ENCODE peak calls at places on chromosomes 13 and 19, in eight cellular contexts. J is activated CD8-positive, alpha-beta memory T cell treated with anti-CD3 and anti-CD28 coated beads for 4 hours; F is HL-60; P is NCI-H1092; H is A549; T is EL; I is activated T-cell treated with anti-CD3 and anti-CD28 coated beads for 1 hour; V is ecto neural progenitor cell. G is an unnamed sample.

GRCh38 chr19:47411101-47411500 is 8.2 kb downstream of the MEIS3 start:
- DNase-seq in J (no peak), F (no peak), P (no peak), H (no peak), T (no peak), I (no peak), V (no peak), G (no peak)

GRCh38 chr13:74270018-74270417 is 135.8 kb upstream of the KLF12 start:
- DNase-seq in J (no peak), F (no peak), P (no peak), H (no peak), T (no peak), I (no peak), V (no peak), G (no peak)

GRCh38 chr13:99796175-99796819 is 175.3 kb downstream of the ZIC5 start:
- DNase-seq in J (no peak), F (no peak), P (no peak), H (no peak), T (peak), I (no peak), V (peak), G (peak)

GRCh38 chr13:93727301-93728141 is 500.9 kb downstream of the GPC6 start:
- DNase-seq in J (no peak), F (no peak), P (no peak), H (no peak), T (peak), I (no peak), V (no peak), G (no peak)

GRCh38 chr13:50235604-50236003 is 220.4 kb downstream of the KCNRG start:
- DNase-seq in J (no peak), F (no peak), P (no peak), H (no peak), T (no peak), I (no peak), V (no peak), G (no peak)

GRCh38 chr13:113634279-113635047 is 23.5 kb downstream of the ATP4B start:
- DNase-seq in J (no peak), F (no peak), P (no peak), H (no peak), T (no peak), I (no peak), V (no peak), G (no peak)

GRCh38 chr19:17036640-17037039 is 10.0 kb upstream of the CPAMD8 start:
- DNase-seq in J (no peak), F (no peak), P (no peak), H (no peak), T (no peak), I (no peak), V (no peak), G (no peak)

GRCh38 chr19:5484398-5485285 is 29.4 kb downstream of the ZNRF4 start:
- DNase-seq in J (no peak), F (no peak), P (peak), H (no peak), T (no peak), I (no peak), V (peak), G (peak)

GRCh38 chr19:6536138-6536671 is 5.4 kb downstream of the TNFSF9 start:
- DNase-seq in J (peak), F (peak), P (no peak), H (peak), T (peak), I (peak), V (peak), G (peak)

GRCh38 chr13:109281017-109281416 is 505.4 kb downstream of the IRS2 start:
- DNase-seq in J (no peak), F (no peak), P (no peak), H (no peak), T (no peak), I (no peak), V (no peak), G (no peak)

GRCh38 chr19:16373539-16373938 is 48.9 kb downstream of the KLF2 start:
- DNase-seq in J (no peak), F (no peak), P (no peak), H (no peak), T (peak), I (no peak), V (no peak), G (no peak)

G was measured in A673.